ENCODE peak calls at places on chromosomes 11 and 22, in six cellular contexts. I, A, L, N, T and D are unnamed samples. For H3K27me3, the result is how much of the 10 kb centered on the place peaks cover.

GRCh38 chr22:27314276-27314807 is 487.2 kb downstream of the MN1 start:
- DNase-seq in L (no peak), N (no peak), I (no peak), A (no peak), T (no peak), D (no peak)

GRCh38 chr22:30453731-30454510 is 17.9 kb downstream of the SEC14L3 start:
- DNase-seq in I (no peak), T (peak), L (no peak), N (no peak), A (no peak), D (no peak)

GRCh38 chr22:24200616-24201212 is 19.4 kb downstream of the SUSD2 start:
- DNase-seq in T (no peak), I (no peak), L (no peak), N (peak), A (no peak), D (peak)

GRCh38 chr11:68312780-68313573 is 586 bp downstream of the LRP5 start:
- DNase-seq in L (no peak), T (peak), I (peak), A (no peak), N (peak), D (no peak)

GRCh38 chr11:32386770-32387377 is 48.5 kb downstream of the WT1 start:
- DNase-seq in L (no peak), N (peak), I (no peak), T (no peak), A (no peak), D (peak)

GRCh38 chr11:24373516-24373915 is 123.3 kb upstream of the LUZP2 start:
- DNase-seq in N (peak), A (no peak), L (no peak), I (no peak), T (no peak), D (no peak)

GRCh38 chr11:111671383-111671782 is 69.1 kb downstream of the SIK2 start:
- DNase-seq in T (no peak), A (no peak), I (no peak), N (no peak), L (no peak), D (no peak)

GRCh38 chr22:29998627-29999026 is 81.6 kb upstream of the HORMAD2 start:
- DNase-seq in L (no peak), I (no peak), N (no peak), T (no peak), A (no peak), D (no peak)

GRCh38 chr11:33544593-33545373 is 155.8 kb downstream of the C11orf91 start:
- DNase-seq in T (no peak), A (no peak), I (no peak), L (no peak), N (no peak), D (no peak)

GRCh38 chr11:110425751-110426545 is 3.8 kb upstream of the FDX1 start:
- DNase-seq in I (no peak), T (no peak), L (no peak), N (peak), A (no peak), D (peak)

GRCh38 chr22:20437253-20438065 is at the start of gene SCARF2:
- DNase-seq in T (peak), I (peak), L (peak), N (peak), A (no peak), D (no peak)

GRCh38 chr11:9565822-9566560 is 7.5 kb upstream of the WEE1 start:
- DNase-seq in A (peak), T (peak), L (peak), N (peak), I (no peak), D (peak)

GRCh38 chr11:79206951-79207350 is 233.9 kb downstream of the TENM4 start:
- DNase-seq in A (no peak), T (no peak), N (no peak), I (no peak), L (no peak), D (no peak)

GRCh38 chr22:37545703-37546435 is 14.4 kb upstream of the CDC42EP1 start:
- DNase-seq in N (peak), T (peak), A (no peak), L (peak), I (peak), D (peak)

GRCh38 chr11:14969922-14970323 is 2.2 kb downstream of the CALCA start:
- DNase-seq in A (peak), N (no peak), T (peak), I (peak), L (peak), D (peak)

GRCh38 chr11:18501629-18502028 is 25.1 kb downstream of the TSG101 start:
- DNase-seq in I (no peak), A (no peak), L (no peak), T (no peak), N (no peak), D (no peak)

GRCh38 chr11:36222755-36223635 is 66.2 kb downstream of the COMMD9 start:
- DNase-seq in A (no peak), L (no peak), T (no peak), N (peak), I (no peak), D (no peak)

GRCh38 chr11:8543278-8543677 is 50.8 kb downstream of the STK33 start:
- DNase-seq in I (no peak), N (no peak), L (no peak), A (no peak), T (no peak), D (no peak)

GRCh38 chr11:112728716-112729115 is 232.5 kb upstream of the NCAM1 start:
- DNase-seq in T (no peak), N (no peak), L (no peak), A (no peak), I (no peak), D (no peak)

GRCh38 chr22:32665676-32666075 is 135.8 kb upstream of the TIMP3 start:
- DNase-seq in T (no peak), A (no peak), I (no peak), L (no peak), N (peak), D (no peak)

GRCh38 chr11:110297082-110297725 is 790 bp upstream of the RDX start:
- DNase-seq in T (no peak), A (no peak), I (no peak), L (no peak), N (peak), D (peak)

GRCh38 chr22:48959496-48959895 is 868.2 kb downstream of the BRD1 start:
- DNase-seq in A (no peak), L (no peak), N (no peak), T (no peak), I (no peak), D (no peak)

GRCh38 chr11:68036717-68037239 is 2.0 kb upstream of the TCIRG1 start:
- DNase-seq in N (no peak), I (peak), T (no peak), A (peak), L (no peak), D (no peak)

GRCh38 chr22:42720263-42721044 is at the start of gene A4GALT:
- DNase-seq in I (peak), A (no peak), N (no peak), L (no peak), T (peak), D (no peak)

GRCh38 chr11:19498986-19499669 is 213.5 kb upstream of the NAV2 start:
- DNase-seq in A (no peak), T (no peak), N (peak), I (no peak), L (no peak), D (peak)

GRCh38 chr11:87176044-87176443 is 138.3 kb downstream of the TMEM135 start:
- DNase-seq in I (no peak), T (no peak), N (peak), L (no peak), A (no peak), D (peak)

GRCh38 chr11:87179621-87180020 is 141.9 kb downstream of the TMEM135 start:
- DNase-seq in N (no peak), T (no peak), A (no peak), I (no peak), L (no peak), D (no peak)

GRCh38 chr11:87185228-87185627 is 147.5 kb downstream of the TMEM135 start:
- DNase-seq in L (no peak), A (no peak), I (no peak), N (no peak), T (no peak), D (no peak)

GRCh38 chr11:87180743-87181142 is 143.0 kb downstream of the TMEM135 start:
- DNase-seq in A (no peak), N (peak), T (no peak), I (no peak), L (no peak), D (peak)

GRCh38 chr11:87181143-87181542 is 143.4 kb downstream of the TMEM135 start:
- DNase-seq in N (no peak), A (no peak), I (no peak), T (no peak), L (no peak), D (no peak)
- H3K27ac ChIP-seq in N (no peak), A (no peak), I (no peak), T (no peak), L (no peak), D (no peak)

GRCh38 chr11:119816660-119817059 is 87.7 kb upstream of the NECTIN1 start:
- DNase-seq in L (no peak), N (peak), A (no peak), T (no peak), I (no peak), D (peak)

GRCh38 chr11:119810478-119811232 is 81.7 kb upstream of the NECTIN1 start:
- DNase-seq in A (no peak), I (no peak), L (no peak), T (no peak), N (peak), D (no peak)

GRCh38 chr11:119809346-119809745 is 80.3 kb upstream of the NECTIN1 start:
- DNase-seq in L (no peak), I (no peak), T (no peak), N (no peak), A (no peak), D (no peak)

DNA sequence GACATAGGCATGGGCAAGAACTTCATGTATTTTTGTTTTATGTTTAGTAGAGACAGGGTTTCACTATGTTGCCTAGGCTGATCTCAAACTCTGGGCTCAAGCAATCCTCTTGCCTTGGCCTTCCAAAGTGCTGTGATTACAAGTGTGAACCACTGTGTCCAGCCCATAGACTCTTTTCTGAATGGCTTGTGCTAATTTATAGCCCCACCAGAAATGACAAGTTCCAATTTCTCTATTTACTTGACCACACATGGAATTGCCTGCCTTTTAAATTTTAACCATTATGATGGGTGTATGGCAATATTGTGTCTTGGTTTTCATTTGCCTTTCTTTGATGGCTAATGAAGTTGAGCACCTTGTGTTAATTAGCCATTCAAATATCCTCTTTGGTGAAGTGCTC is 85.8 kb upstream of the NECTIN1 start:
- DNase-seq in A (no peak), T (no peak), I (no peak), N (no peak), L (no peak), D (no peak)
- H3K27me3 ChIP-seq in A (under half), T (under half), I (under half), N (under half), L (under half), D (under half)

GRCh38 chr11:11313426-11313825 is 39.6 kb downstream of the CSNK2A3 start:
- DNase-seq in T (no peak), A (no peak), N (peak), L (no peak), I (no peak), D (peak)
- H3K27ac ChIP-seq in T (no peak), A (no peak), N (no peak), L (no peak), I (no peak), D (no peak)

DNA sequence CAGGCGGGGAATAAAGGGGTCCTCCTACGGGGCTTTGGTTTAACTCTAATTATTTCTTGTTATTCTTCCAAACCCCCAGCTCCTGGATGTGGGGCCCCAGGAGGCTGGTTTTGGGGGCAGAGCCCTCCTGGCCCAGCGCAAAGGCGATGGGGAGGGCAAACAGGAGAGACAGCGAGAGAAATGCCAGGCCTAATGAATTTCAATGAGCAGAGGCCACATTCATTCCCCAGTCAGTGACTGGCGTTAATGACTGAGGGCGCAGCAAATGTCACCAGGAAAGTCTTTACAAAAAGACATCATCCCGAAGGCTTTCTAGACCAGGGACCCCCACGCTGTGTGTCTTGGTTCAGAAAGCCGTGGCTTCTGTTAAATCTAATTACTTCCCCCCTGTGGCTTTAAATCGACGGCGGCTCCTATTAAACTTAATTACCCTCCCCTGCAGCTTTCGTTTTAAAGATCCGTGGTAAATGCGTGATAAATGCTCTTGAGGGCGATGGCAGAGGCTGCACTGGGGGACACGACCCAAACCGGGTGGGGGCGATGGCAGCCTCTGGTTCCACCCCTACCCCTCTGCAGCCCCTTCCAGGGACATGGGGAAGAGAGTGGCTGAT is 1.5 kb upstream of the FGF19 start:
- DNase-seq in A (no peak), T (peak), L (peak), N (no peak), I (no peak), D (no peak)
- H3K27me3 ChIP-seq in A (under half), T (half or more), L (half or more), N (under half), I (under half), D (half or more)

DNA sequence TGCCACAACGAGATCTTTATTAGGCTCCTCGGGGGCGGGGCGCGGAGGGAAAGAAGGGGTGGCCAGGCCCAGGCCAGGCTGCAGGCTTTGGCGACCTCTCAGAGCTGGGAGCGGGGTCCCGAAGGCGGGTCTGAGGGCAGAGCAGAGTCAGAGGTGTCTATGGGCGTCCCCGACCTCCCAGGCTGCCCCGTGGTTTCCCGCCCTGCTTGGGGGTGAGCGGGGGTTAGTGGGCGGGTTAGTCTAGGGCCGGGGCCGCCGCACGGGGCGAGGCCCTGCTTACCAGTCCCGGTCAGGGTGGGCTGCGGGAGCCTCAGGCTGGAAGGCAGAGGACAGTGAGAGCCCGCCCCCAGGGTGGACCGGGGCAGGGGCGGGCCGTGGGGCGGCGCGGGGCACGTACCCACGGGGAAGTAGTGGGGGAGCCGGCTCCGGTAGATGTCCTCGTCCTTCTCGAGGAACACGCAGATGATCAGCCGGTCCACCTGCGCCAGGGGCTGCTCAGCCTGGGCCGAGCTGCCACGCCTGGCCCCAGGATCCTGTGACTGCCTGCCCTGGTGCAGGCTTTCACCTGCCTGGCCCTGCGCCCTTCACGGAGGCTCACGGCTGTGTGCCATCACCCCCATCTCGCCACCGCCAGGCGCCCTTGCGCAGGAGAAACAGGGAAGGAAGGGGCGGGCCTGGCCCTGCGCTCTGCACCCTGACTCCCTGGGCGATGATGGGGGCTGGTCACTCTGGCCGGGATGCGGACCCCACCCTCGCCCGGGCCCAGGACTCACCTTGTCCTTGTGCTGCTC is 12.5 kb downstream of the OTUB1 start:
- DNase-seq in N (no peak), I (no peak), A (no peak), T (peak), L (peak), D (no peak)
- H3K27ac ChIP-seq in N (no peak), I (no peak), A (no peak), T (no peak), L (no peak), D (no peak)